ENCODE peak calls at places on chromosomes 1 and 21, in four cellular contexts. One of them, this sample, is unnamed.

GRCh38 chr1:234123867-234124266 is 219.4 kb downstream of the SLC35F3 start:
- DNase-seq in GM12878: no peak
- DNase-seq in HepG2: no peak
- DNase-seq in H1: no peak
- DNase-seq in this sample: no peak

GRCh38 chr1:212556822-212557549 is 51.6 kb upstream of the ATF3 start:
- DNase-seq in H1: no peak
- DNase-seq in GM12878: no peak
- DNase-seq in HepG2: no peak
- DNase-seq in this sample: no peak

GRCh38 chr1:166174108-166174507 is 7.3 kb upstream of the FAM78B start:
- DNase-seq in H1: no peak
- DNase-seq in HepG2: no peak
- DNase-seq in GM12878: no peak
- DNase-seq in this sample: no peak

GRCh38 chr1:15948600-15949452 is 27.1 kb downstream of the ZBTB17 start:
- DNase-seq in HepG2: no peak
- DNase-seq in GM12878: no peak
- DNase-seq in H1: no peak
- DNase-seq in this sample: no peak

GRCh38 chr21:45852886-45853400 is 128.6 kb upstream of the COL6A1 start:
- DNase-seq in GM12878: no peak
- DNase-seq in HepG2: no peak
- DNase-seq in H1: no peak
- DNase-seq in this sample: no peak

GRCh38 chr1:71196685-71197084 is 115.8 kb upstream of the ZRANB2 start:
- DNase-seq in GM12878: no peak
- DNase-seq in HepG2: no peak
- DNase-seq in H1: no peak
- DNase-seq in this sample: no peak

GRCh38 chr21:17784604-17785402 is 34.4 kb downstream of the C21orf91 start:
- DNase-seq in HepG2: no peak
- DNase-seq in GM12878: peak; percentile 99
- DNase-seq in H1: no peak
- DNase-seq in this sample: no peak

GRCh38 chr21:25329227-25329626 is 278.1 kb downstream of the MRPL39 start:
- DNase-seq in HepG2: no peak
- DNase-seq in GM12878: no peak
- DNase-seq in H1: no peak
- DNase-seq in this sample: no peak

GRCh38 chr21:46369520-46370235 is 45.7 kb downstream of the PCNT start:
- DNase-seq in H1: no peak
- DNase-seq in HepG2: no peak
- DNase-seq in GM12878: no peak
- DNase-seq in this sample: no peak

GRCh38 chr1:9473032-9473792 is 66.1 kb upstream of the SLC25A33 start:
- DNase-seq in GM12878: no peak
- DNase-seq in H1: no peak
- DNase-seq in HepG2: no peak
- DNase-seq in this sample: peak; percentile 27

GRCh38 chr1:43143441-43143888 is 28.6 kb downstream of the EBNA1BP2 start:
- DNase-seq in H1: peak; percentile 38
- DNase-seq in GM12878: no peak
- DNase-seq in HepG2: no peak
- DNase-seq in this sample: no peak

GRCh38 chr1:54937469-54937868 is 43.0 kb upstream of the TMEM61 start:
- DNase-seq in HepG2: no peak
- DNase-seq in GM12878: no peak
- DNase-seq in H1: no peak
- DNase-seq in this sample: no peak

GRCh38 chr1:160219062-160219929 is 14.1 kb downstream of the PEA15 start:
- DNase-seq in HepG2: peak; percentile 45
- DNase-seq in H1: no peak
- DNase-seq in GM12878: no peak
- DNase-seq in this sample: peak; percentile 71

GRCh38 chr1:6635910-6636760 is 11.5 kb downstream of the THAP3 start:
- DNase-seq in H1: no peak
- DNase-seq in GM12878: no peak
- DNase-seq in HepG2: no peak
- DNase-seq in this sample: no peak

GRCh38 chr1:16017076-16017460 is 775 bp downstream of the HSPB7 start:
- DNase-seq in HepG2: no peak
- DNase-seq in GM12878: no peak
- DNase-seq in H1: no peak
- DNase-seq in this sample: no peak

GRCh38 chr1:36136535-36136934 is 11.5 kb upstream of the COL8A2 start:
- DNase-seq in HepG2: no peak
- DNase-seq in H1: no peak
- DNase-seq in GM12878: no peak
- DNase-seq in this sample: no peak

GRCh38 chr1:27513521-27513920 is 23.6 kb upstream of the WASF2 start:
- DNase-seq in HepG2: no peak
- DNase-seq in H1: no peak
- DNase-seq in GM12878: no peak
- DNase-seq in this sample: no peak

GRCh38 chr1:206049919-206050600 is 2.9 kb upstream of the RHEX start:
- DNase-seq in HepG2: no peak
- DNase-seq in GM12878: no peak
- DNase-seq in H1: no peak
- DNase-seq in this sample: no peak

GRCh38 chr1:25198731-25199231 is 33.5 kb downstream of the SYF2 start:
- DNase-seq in GM12878: no peak
- DNase-seq in H1: no peak
- DNase-seq in HepG2: peak; percentile 54
- DNase-seq in this sample: no peak

GRCh38 chr1:189859385-189859977 is 618.2 kb downstream of the BRINP3 start:
- DNase-seq in H1: peak; percentile 29
- DNase-seq in GM12878: no peak
- DNase-seq in HepG2: peak; percentile 17
- DNase-seq in this sample: peak; percentile 63

GRCh38 chr1:6325482-6325881 is 64.6 kb upstream of the GPR153 start:
- DNase-seq in GM12878: no peak
- DNase-seq in H1: no peak
- DNase-seq in HepG2: no peak
- DNase-seq in this sample: no peak

GRCh38 chr1:186978596-186979556 is 150.1 kb downstream of the PLA2G4A start:
- DNase-seq in GM12878: peak; percentile 28
- DNase-seq in H1: no peak
- DNase-seq in HepG2: no peak
- DNase-seq in this sample: no peak

GRCh38 chr1:196193891-196194559 is 414.2 kb downstream of the KCNT2 start:
- DNase-seq in GM12878: no peak
- DNase-seq in HepG2: no peak
- DNase-seq in H1: no peak
- DNase-seq in this sample: no peak

GRCh38 chr1:172764378-172764777 is 105.5 kb downstream of the FASLG start:
- DNase-seq in HepG2: no peak
- DNase-seq in GM12878: no peak
- DNase-seq in H1: no peak
- DNase-seq in this sample: no peak

GRCh38 chr1:44810101-44810761 is 1.9 kb downstream of the BTBD19 start:
- DNase-seq in HepG2: no peak
- DNase-seq in H1: no peak
- DNase-seq in GM12878: peak; percentile 60
- DNase-seq in this sample: no peak

GRCh38 chr1:20719871-20720620 is 2.2 kb upstream of the KIF17 start:
- DNase-seq in GM12878: no peak
- DNase-seq in H1: no peak
- DNase-seq in HepG2: no peak
- DNase-seq in this sample: no peak

GRCh38 chr1:214581785-214582184 is 21.2 kb upstream of the CENPF start:
- DNase-seq in GM12878: no peak
- DNase-seq in HepG2: no peak
- DNase-seq in H1: no peak
- DNase-seq in this sample: no peak

GRCh38 chr1:15802234-15802965 is 5.0 kb downstream of the UQCRHL start:
- DNase-seq in H1: no peak
- DNase-seq in HepG2: no peak
- DNase-seq in GM12878: no peak
- DNase-seq in this sample: no peak

GRCh38 chr1:117567976-117568375 is 37.9 kb upstream of the TENT5C start:
- DNase-seq in GM12878: no peak
- DNase-seq in H1: no peak
- DNase-seq in HepG2: no peak
- DNase-seq in this sample: no peak
- TF ChIP-seq YY1 in GM12878: no peak
- TF ChIP-seq YY1 in H1: no peak
- TF ChIP-seq YY1 in HepG2: no peak
- TF ChIP-seq YY1 in this sample: no peak

GRCh38 chr1:4516596-4516995 is 137.8 kb upstream of the AJAP1 start:
- DNase-seq in HepG2: no peak
- DNase-seq in H1: no peak
- DNase-seq in GM12878: no peak
- DNase-seq in this sample: no peak

GRCh38 chr1:4518621-4519020 is 135.8 kb upstream of the AJAP1 start:
- DNase-seq in H1: no peak
- DNase-seq in GM12878: no peak
- DNase-seq in HepG2: no peak
- DNase-seq in this sample: no peak

GRCh38 chr1:4519954-4520353 is 134.5 kb upstream of the AJAP1 start:
- DNase-seq in HepG2: no peak
- DNase-seq in H1: no peak
- DNase-seq in GM12878: no peak
- DNase-seq in this sample: no peak

GRCh38 chr1:4515727-4516289 is 138.6 kb upstream of the AJAP1 start:
- DNase-seq in GM12878: no peak
- DNase-seq in H1: no peak
- DNase-seq in HepG2: no peak
- DNase-seq in this sample: no peak

GRCh38 chr1:4517559-4517958 is 136.8 kb upstream of the AJAP1 start:
- DNase-seq in GM12878: no peak
- DNase-seq in H1: no peak
- DNase-seq in HepG2: no peak
- DNase-seq in this sample: no peak
- TF ChIP-seq SUZ12 in GM12878: no peak
- TF ChIP-seq SUZ12 in H1: no peak
- TF ChIP-seq SUZ12 in HepG2: no peak
- TF ChIP-seq SUZ12 in this sample: no peak

DNA sequence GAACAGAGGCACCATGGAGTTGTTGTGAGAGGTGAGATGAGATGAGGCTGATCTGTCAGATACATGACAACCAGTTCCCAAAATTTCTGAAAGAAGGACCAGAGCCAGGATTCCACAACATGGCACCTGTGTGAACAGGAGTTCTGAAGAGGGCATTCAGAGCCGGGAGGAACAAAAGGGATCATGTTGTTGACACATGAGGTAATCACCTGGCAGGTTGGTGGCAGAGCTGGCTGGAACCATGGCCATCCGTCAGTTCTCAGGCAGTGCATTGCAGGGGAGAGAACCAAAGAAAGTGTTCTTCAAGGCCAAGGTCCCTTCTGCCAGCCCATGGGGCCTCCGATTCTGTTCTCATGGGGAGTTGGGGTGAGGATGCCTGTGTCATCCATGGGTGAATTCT is 49.3 kb upstream of the CTPS1 start:
- DNase-seq in H1: no peak
- DNase-seq in GM12878: no peak
- DNase-seq in HepG2: peak; percentile 45
- DNase-seq in this sample: no peak
- TF ChIP-seq YY1 in H1: no peak
- TF ChIP-seq YY1 in GM12878: no peak
- TF ChIP-seq YY1 in HepG2: no peak
- TF ChIP-seq YY1 in this sample: no peak

GRCh38 chr1:232591344-232591743 is 38.6 kb downstream of the SIPA1L2 start:
- DNase-seq in HepG2: no peak
- DNase-seq in GM12878: no peak
- DNase-seq in H1: no peak
- DNase-seq in this sample: no peak
- TF ChIP-seq SUZ12 in HepG2: no peak
- TF ChIP-seq SUZ12 in GM12878: no peak
- TF ChIP-seq SUZ12 in H1: no peak
- TF ChIP-seq SUZ12 in this sample: no peak

GRCh38 chr1:192477630-192478029 is 97.9 kb upstream of the RGS1 start:
- DNase-seq in GM12878: peak; percentile 17
- DNase-seq in HepG2: peak; percentile 16
- DNase-seq in H1: no peak
- DNase-seq in this sample: no peak
- TF ChIP-seq YY1 in GM12878: no peak
- TF ChIP-seq YY1 in HepG2: no peak
- TF ChIP-seq YY1 in H1: no peak
- TF ChIP-seq YY1 in this sample: no peak

DNA sequence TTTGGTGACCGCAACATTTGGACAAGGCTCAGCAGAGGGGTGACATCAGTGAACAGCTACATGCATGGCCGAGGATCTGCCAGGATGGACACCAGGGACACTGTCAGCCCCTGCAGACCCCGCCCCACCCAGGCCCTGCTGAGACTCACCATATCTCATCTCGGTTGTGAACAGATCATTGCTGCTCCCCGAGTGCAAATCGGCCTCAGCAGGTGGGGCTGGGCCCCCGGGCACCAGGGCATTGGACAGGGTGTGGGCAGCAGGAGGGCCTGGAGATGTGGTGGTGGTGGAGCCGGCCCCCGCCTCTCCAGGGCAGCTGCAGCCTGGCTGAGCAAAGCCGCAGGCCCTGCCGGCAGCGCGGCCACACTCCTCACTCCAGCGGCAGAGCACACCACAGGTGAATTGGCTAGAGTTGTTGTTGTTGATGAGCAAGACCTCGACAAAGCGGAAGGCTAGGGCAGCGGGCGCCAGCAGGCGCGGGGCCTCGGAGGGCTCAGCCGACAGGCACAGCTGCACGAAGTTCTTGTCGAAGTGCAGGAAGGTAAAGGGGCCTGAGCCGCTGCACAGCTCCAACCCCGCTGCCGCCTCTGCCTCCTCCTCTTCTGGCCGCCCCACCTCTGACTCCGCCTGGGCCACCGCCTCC is 8.2 kb downstream of the ADGRB2 start:
- DNase-seq in GM12878: no peak
- DNase-seq in HepG2: no peak
- DNase-seq in H1: no peak
- DNase-seq in this sample: no peak
- TF ChIP-seq SUZ12 in GM12878: no peak
- TF ChIP-seq SUZ12 in HepG2: no peak
- TF ChIP-seq SUZ12 in H1: no peak
- TF ChIP-seq SUZ12 in this sample: no peak

GRCh38 chr1:56939209-56939608 is 26.6 kb downstream of the C8B start:
- DNase-seq in HepG2: no peak
- DNase-seq in H1: no peak
- DNase-seq in GM12878: no peak
- DNase-seq in this sample: no peak
- TF ChIP-seq YY1 in HepG2: no peak
- TF ChIP-seq YY1 in H1: no peak
- TF ChIP-seq YY1 in GM12878: no peak
- TF ChIP-seq YY1 in this sample: no peak

DNA sequence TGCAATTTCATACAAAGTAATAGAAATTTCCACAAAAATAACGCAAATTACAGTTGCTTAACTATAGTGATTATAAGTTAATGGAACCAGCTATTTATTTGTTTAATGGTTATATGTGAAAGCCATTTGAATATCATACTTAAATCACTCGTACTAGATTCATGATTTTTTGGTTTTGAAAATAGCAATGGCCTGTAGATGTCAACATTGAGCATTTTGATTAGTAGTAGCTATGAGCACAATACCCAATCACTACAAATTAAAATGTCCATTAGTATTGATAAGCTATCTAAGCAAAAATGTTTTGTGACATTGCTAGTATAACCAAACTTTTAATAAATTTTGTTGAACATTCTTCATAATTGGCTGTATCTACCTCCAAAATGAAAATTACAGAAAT is 10.0 kb downstream of the COL24A1 start:
- DNase-seq in H1: no peak
- DNase-seq in HepG2: no peak
- DNase-seq in GM12878: no peak
- DNase-seq in this sample: no peak
- TF ChIP-seq SUZ12 in H1: no peak
- TF ChIP-seq SUZ12 in HepG2: no peak
- TF ChIP-seq SUZ12 in GM12878: no peak
- TF ChIP-seq SUZ12 in this sample: no peak

This sample was measured in NT2/D1.